ENCODE peak calls at places on chromosomes 12 and 14, in ten cellular contexts. A is testis, E is IMR-90, F is tibial nerve, I is H1, H is adrenal gland, S is esophagus squamous epithelium, J is stomach, O is body of pancreas, L is esophagus muscularis mucosa. R is an unnamed sample. For H3K36me3 and H3K9me3, the result is how much of the 10 kb centered on the place peaks cover.

GRCh38 chr12:64685076-64685475 is 74.1 kb downstream of the GNS start:
- DNase-seq in L (no peak), E (no peak), J (no peak), F (no peak), A (no peak), H (no peak), I (no peak), S (no peak), O (no peak), R (no peak)

GRCh38 chr14:105093426-105094192 is 28.4 kb upstream of the GPR132 start:
- DNase-seq in F (no peak), I (peak), O (peak), J (peak), L (no peak), A (peak), E (peak), S (no peak), H (no peak), R (peak)

GRCh38 chr14:68634346-68634745 is 158.5 kb downstream of the ZFP36L1 start:
- DNase-seq in F (no peak), A (no peak), J (no peak), H (peak), E (no peak), O (no peak), I (peak), S (no peak), L (peak), R (peak)

GRCh38 chr14:52949711-52950409 is 990 bp downstream of the FERMT2 start:
- DNase-seq in F (peak), O (peak), A (peak), J (no peak), I (no peak), H (no peak), S (no peak), L (no peak), E (peak), R (peak)

GRCh38 chr14:67395086-67395875 is 16.7 kb downstream of the PLEK2 start:
- DNase-seq in J (no peak), L (peak), S (no peak), O (no peak), E (no peak), I (no peak), H (no peak), A (no peak), F (no peak), R (no peak)

GRCh38 chr12:13179159-13180074 is 17.1 kb upstream of the EMP1 start:
- DNase-seq in S (no peak), A (peak), E (peak), H (no peak), L (peak), F (no peak), O (peak), I (peak), J (peak), R (peak)

GRCh38 chr14:104284636-104285482 is 146.5 kb downstream of the KIF26A start:
- DNase-seq in S (no peak), F (no peak), L (no peak), E (no peak), H (no peak), O (no peak), I (no peak), A (no peak), J (no peak), R (no peak)

GRCh38 chr12:11446372-11446771 is 51.0 kb upstream of the PRB2 start:
- DNase-seq in E (no peak), O (no peak), A (no peak), J (no peak), S (no peak), F (no peak), H (no peak), I (no peak), L (no peak), R (no peak)

GRCh38 chr12:42584539-42585174 is 4.9 kb downstream of the PRICKLE1 start:
- DNase-seq in A (no peak), S (no peak), J (no peak), F (no peak), I (no peak), O (no peak), E (no peak), H (no peak), L (peak), R (no peak)

GRCh38 chr12:52260351-52261210 is 13.9 kb upstream of the KRT86 start:
- DNase-seq in H (no peak), J (no peak), A (no peak), E (peak), L (no peak), S (no peak), O (no peak), F (no peak), I (no peak), R (no peak)

GRCh38 chr14:99256483-99256874 is 15.5 kb downstream of the BCL11B start:
- DNase-seq in O (no peak), I (no peak), S (no peak), J (no peak), H (no peak), L (no peak), E (no peak), A (no peak), F (no peak), R (no peak)
- H3K36me3 ChIP-seq in O (under half), I (under half), S (under half), J (under half), H (under half), L (under half), E (under half), A (under half), F (under half), R (under half)

DNA sequence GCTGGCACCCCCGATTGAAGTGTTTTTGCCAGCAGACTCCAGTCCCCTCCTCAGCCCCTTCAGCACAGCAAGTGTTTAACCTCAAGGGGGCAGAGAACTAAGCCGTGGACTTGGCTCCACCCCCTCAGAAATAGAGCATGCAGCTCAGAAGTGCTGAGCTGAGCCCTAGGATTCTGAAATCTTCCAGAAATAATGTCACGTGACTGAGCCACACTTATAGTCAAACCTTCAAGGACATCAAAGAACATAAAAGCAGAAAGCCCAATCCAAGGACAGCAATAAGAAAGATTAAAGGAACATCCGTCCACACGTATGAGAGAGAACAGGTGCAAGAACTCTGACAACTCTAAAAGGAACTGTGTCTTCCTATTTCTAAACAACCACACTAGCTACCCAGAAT is 317.7 kb upstream of the LRFN5 start:
- DNase-seq in F (no peak), L (no peak), S (no peak), E (no peak), H (no peak), J (no peak), I (no peak), A (no peak), O (no peak), R (no peak)
- H3K9me3 ChIP-seq in F (under half), L (under half), S (under half), E (under half), H (under half), J (under half), I (under half), A (under half), O (under half), R (under half)

GRCh38 chr12:54000105-54000773 is at the start of gene HOXC9:
- DNase-seq in J (no peak), I (no peak), O (no peak), H (no peak), F (no peak), L (no peak), A (no peak), E (no peak), S (no peak), R (no peak)
- TF ChIP-seq POLR2A in J (no peak), I (no peak), O (no peak), H (no peak), F (no peak), L (no peak), A (no peak), E (no peak), S (no peak), R (no peak)

GRCh38 chr12:123614531-123614930 is 12.6 kb downstream of the DDX55 start:
- DNase-seq in L (no peak), E (peak), F (no peak), J (no peak), H (peak), S (no peak), I (no peak), O (peak), A (no peak), R (peak)
- H3K36me3 ChIP-seq in L (half or more), E (under half), F (half or more), J (half or more), H (under half), S (half or more), I (half or more), O (under half), A (under half), R (under half)

GRCh38 chr14:98711453-98711852 is 560.5 kb downstream of the BCL11B start:
- DNase-seq in I (no peak), L (no peak), E (no peak), H (no peak), J (no peak), F (no peak), O (no peak), S (no peak), A (no peak), R (no peak)

GRCh38 chr14:98714604-98715003 is 557.4 kb downstream of the BCL11B start:
- DNase-seq in E (no peak), L (no peak), I (no peak), S (no peak), A (no peak), F (no peak), J (no peak), O (no peak), H (no peak), R (no peak)

DNA sequence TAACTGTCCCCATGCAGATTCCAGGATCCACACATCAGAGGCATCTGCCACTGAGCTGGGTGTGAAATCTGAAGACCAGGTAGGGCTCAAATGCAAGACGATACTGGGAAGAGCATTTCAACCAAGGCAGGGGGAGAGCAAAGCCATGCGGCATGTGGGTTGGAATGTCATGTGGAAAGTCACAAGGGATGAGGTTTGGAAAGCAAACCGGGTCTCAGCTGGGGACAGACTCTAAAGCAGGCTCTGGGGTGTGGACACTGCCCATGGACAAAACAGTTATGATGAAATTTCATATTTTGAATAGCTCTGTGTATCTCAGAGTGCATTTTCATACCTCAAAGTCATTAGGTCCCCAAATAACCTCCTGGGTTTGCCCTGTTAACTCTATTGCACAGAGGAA is 556.9 kb downstream of the BCL11B start:
- DNase-seq in A (no peak), H (no peak), E (no peak), I (no peak), L (no peak), S (no peak), J (no peak), O (no peak), F (no peak), R (no peak)
- H3K9me3 ChIP-seq in A (under half), H (under half), E (under half), I (under half), L (under half), S (under half), J (under half), O (under half), F (under half), R (under half)